ENCODE peak calls at places on chromosomes 5 and 9, in ten cellular contexts. L is stimulated activated CD4-positive, alpha-beta T cell treated with anti-CD3 and anti-CD28 coated beads, Interleukin-1b, Interleukin-23, amount 100 ng/mL, for 4 hours; Y is progenitor cell of endocrine pancreas; K is CD4-positive, alpha-beta T cell; D is NCI-H2081; J is putamen; P is AG08395; M is aorta; X is NCI-H1048; B is bronchial epithelial cell. G is an unnamed sample.

GRCh38 chr5:138489705-138490104 is 24.4 kb downstream of the EGR1 start:
- DNase-seq in M (peak), L (no peak), J (peak), Y (no peak), B (no peak), K (no peak), D (no peak), X (no peak), P (no peak), G (no peak)

GRCh38 chr9:111074395-111074794 is 36.1 kb upstream of the LPAR1 start:
- DNase-seq in B (no peak), D (no peak), Y (no peak), P (no peak), K (no peak), J (no peak), M (no peak), X (no peak), L (no peak), G (no peak)

GRCh38 chr5:168168978-168169696 is 122.3 kb upstream of the WWC1 start:
- DNase-seq in J (no peak), B (no peak), M (no peak), L (no peak), X (no peak), D (no peak), Y (no peak), P (no peak), K (no peak), G (no peak)

GRCh38 chr5:90519081-90519480 is 10.3 kb downstream of the LYSMD3 start:
- DNase-seq in B (peak), X (no peak), L (no peak), P (no peak), J (no peak), D (no peak), Y (no peak), M (no peak), K (no peak), G (no peak)

GRCh38 chr5:114324282-114324681 is 37.6 kb upstream of the KCNN2 start:
- DNase-seq in Y (no peak), M (no peak), X (no peak), B (no peak), D (no peak), P (no peak), L (no peak), J (no peak), K (no peak), G (no peak)

GRCh38 chr9:15856591-15856990 is 303.7 kb downstream of the CCDC171 start:
- DNase-seq in P (peak), J (no peak), L (no peak), X (no peak), B (peak), K (no peak), M (no peak), Y (no peak), D (no peak), G (no peak)

GRCh38 chr5:181100121-181101015 is 30.6 kb downstream of the OR2V1 start:
- DNase-seq in J (no peak), L (no peak), M (no peak), D (no peak), P (peak), X (no peak), B (no peak), K (no peak), Y (no peak), G (no peak)

GRCh38 chr5:176542135-176542595 is 5.0 kb upstream of the RNF44 start:
- DNase-seq in X (no peak), M (no peak), K (peak), L (peak), B (no peak), J (no peak), P (no peak), D (no peak), Y (no peak), G (peak)

GRCh38 chr9:113632776-113633590 is 169.5 kb downstream of the RGS3 start:
- DNase-seq in P (peak), K (no peak), Y (no peak), J (no peak), D (no peak), L (no peak), B (no peak), M (peak), X (no peak), G (peak)

GRCh38 chr9:99046068-99046467 is 58.8 kb upstream of the TGFBR1 start:
- DNase-seq in L (no peak), J (no peak), M (no peak), B (no peak), X (no peak), P (no peak), K (no peak), D (no peak), Y (no peak), G (no peak)

GRCh38 chr9:133147412-133148271 is 16.1 kb downstream of the GBGT1 start:
- DNase-seq in B (peak), D (peak), J (no peak), Y (peak), P (peak), L (peak), X (peak), M (peak), K (peak), G (peak)

GRCh38 chr9:137027369-137028012 is 546 bp downstream of the ABCA2 start:
- DNase-seq in Y (no peak), L (no peak), K (no peak), D (no peak), M (no peak), P (no peak), J (no peak), X (no peak), B (no peak), G (no peak)

GRCh38 chr9:70677336-70677735 is 262.9 kb upstream of the KLF9 start:
- DNase-seq in K (no peak), Y (no peak), J (no peak), P (no peak), B (no peak), M (no peak), X (no peak), D (no peak), L (no peak), G (no peak)

GRCh38 chr5:69484891-69485290 is 7.7 kb upstream of the OCLN start:
- DNase-seq in K (no peak), L (no peak), J (no peak), D (no peak), Y (no peak), X (no peak), B (no peak), P (peak), M (no peak), G (no peak)

GRCh38 chr9:6907772-6908381 is 150.1 kb downstream of the KDM4C start:
- DNase-seq in D (peak), M (no peak), L (no peak), X (no peak), K (no peak), P (peak), B (peak), Y (no peak), J (no peak), G (no peak)

GRCh38 chr9:78707481-78707977 is 410.6 kb downstream of the PSAT1 start:
- DNase-seq in B (no peak), M (no peak), L (no peak), P (peak), X (no peak), K (no peak), D (no peak), J (no peak), Y (no peak), G (no peak)

GRCh38 chr5:177402271-177403043 is 2.0 kb upstream of the PFN3 start:
- DNase-seq in Y (peak), J (peak), P (peak), X (peak), D (peak), M (peak), K (peak), B (peak), L (peak), G (peak)

GRCh38 chr5:67221487-67222242 is 25.1 kb upstream of the CD180 start:
- DNase-seq in L (no peak), D (no peak), K (no peak), M (no peak), Y (no peak), J (no peak), B (no peak), P (no peak), X (no peak), G (no peak)

GRCh38 chr5:66851306-66851705 is 255.1 kb downstream of the MAST4 start:
- DNase-seq in J (no peak), L (no peak), M (no peak), X (no peak), Y (no peak), B (peak), P (no peak), D (no peak), K (no peak), G (no peak)

GRCh38 chr5:137073192-137073591 is 425.9 kb downstream of the SPOCK1 start:
- DNase-seq in K (no peak), L (no peak), P (peak), Y (no peak), J (no peak), X (no peak), M (no peak), D (no peak), B (peak), G (no peak)

GRCh38 chr9:36834736-36835135 is 199.3 kb downstream of the PAX5 start:
- DNase-seq in P (no peak), B (no peak), D (no peak), L (no peak), J (no peak), K (no peak), X (no peak), M (peak), Y (no peak), G (no peak)

GRCh38 chr9:76572205-76572550 is 113.2 kb downstream of the GCNT1 start:
- DNase-seq in B (peak), X (no peak), L (no peak), J (no peak), P (no peak), M (no peak), Y (no peak), D (no peak), K (no peak), G (no peak)

G was measured in activated CD4-positive, CD25-positive, alpha-beta regulatory T cell treated with anti-CD3 and anti-CD28 coated beads, Interleukin-2, amount 50 U/mL, for 72 hours.